ENCODE peak calls at places on chromosomes 3 and 15, in seven cellular contexts. One of them, this sample, is unnamed. For H3K4me1 and H3K36me3, the result is how much of the 10 kb centered on the place peaks cover.

GRCh38 chr3:16264174-16264707 is 502 bp downstream of the DPH3 start:
- DNase-seq in colonic mucosa: no peak
- DNase-seq in psoas muscle: no peak
- DNase-seq in neural progenitor cell: no peak
- DNase-seq in fibroblast of lung: peak
- DNase-seq in tibial artery: no peak
- DNase-seq in GM23338: no peak
- DNase-seq in this sample: no peak

GRCh38 chr3:12894629-12895028 is 53.3 kb upstream of the RPL32 start:
- DNase-seq in colonic mucosa: no peak
- DNase-seq in psoas muscle: peak
- DNase-seq in neural progenitor cell: no peak
- DNase-seq in fibroblast of lung: no peak
- DNase-seq in tibial artery: no peak
- DNase-seq in GM23338: no peak
- DNase-seq in this sample: no peak

GRCh38 chr3:151228291-151229125 is 25.5 kb upstream of the GPR171 start:
- DNase-seq in colonic mucosa: no peak
- DNase-seq in psoas muscle: no peak
- DNase-seq in neural progenitor cell: no peak
- DNase-seq in fibroblast of lung: peak
- DNase-seq in tibial artery: no peak
- DNase-seq in GM23338: no peak
- DNase-seq in this sample: peak

GRCh38 chr3:14509796-14510100 is 30.4 kb downstream of the GRIP2 start:
- DNase-seq in colonic mucosa: no peak
- DNase-seq in psoas muscle: no peak
- DNase-seq in neural progenitor cell: no peak
- DNase-seq in fibroblast of lung: no peak
- DNase-seq in tibial artery: no peak
- DNase-seq in GM23338: no peak
- DNase-seq in this sample: no peak

GRCh38 chr15:77020348-77021087 is 25.6 kb downstream of the PSTPIP1 start:
- DNase-seq in colonic mucosa: no peak
- DNase-seq in psoas muscle: peak
- DNase-seq in neural progenitor cell: no peak
- DNase-seq in fibroblast of lung: no peak
- DNase-seq in tibial artery: no peak
- DNase-seq in GM23338: no peak
- DNase-seq in this sample: no peak

GRCh38 chr3:114179575-114179974 is 723 bp upstream of the DRD3 start:
- DNase-seq in colonic mucosa: no peak
- DNase-seq in psoas muscle: no peak
- DNase-seq in neural progenitor cell: peak
- DNase-seq in fibroblast of lung: peak
- DNase-seq in tibial artery: no peak
- DNase-seq in GM23338: peak
- DNase-seq in this sample: no peak

GRCh38 chr3:160870327-160870726 is 114.3 kb downstream of the PPM1L start:
- DNase-seq in colonic mucosa: no peak
- DNase-seq in psoas muscle: no peak
- DNase-seq in neural progenitor cell: peak
- DNase-seq in fibroblast of lung: no peak
- DNase-seq in tibial artery: no peak
- DNase-seq in GM23338: peak
- DNase-seq in this sample: peak

GRCh38 chr3:58524326-58524888 is 12.6 kb downstream of the ACOX2 start:
- DNase-seq in colonic mucosa: no peak
- DNase-seq in psoas muscle: no peak
- DNase-seq in neural progenitor cell: no peak
- DNase-seq in fibroblast of lung: no peak
- DNase-seq in tibial artery: no peak
- DNase-seq in GM23338: no peak
- DNase-seq in this sample: no peak

GRCh38 chr3:104909188-104909587 is 457.5 kb upstream of the ALCAM start:
- DNase-seq in colonic mucosa: no peak
- DNase-seq in psoas muscle: no peak
- DNase-seq in neural progenitor cell: no peak
- DNase-seq in fibroblast of lung: peak
- DNase-seq in tibial artery: no peak
- DNase-seq in GM23338: no peak
- DNase-seq in this sample: no peak

GRCh38 chr3:129606522-129607390 is at the start of gene PLXND1:
- DNase-seq in colonic mucosa: peak
- DNase-seq in psoas muscle: peak
- DNase-seq in neural progenitor cell: peak
- DNase-seq in fibroblast of lung: peak
- DNase-seq in tibial artery: peak
- DNase-seq in GM23338: peak
- DNase-seq in this sample: peak

GRCh38 chr15:63277893-63278505 is 594 bp downstream of the APH1B start:
- DNase-seq in colonic mucosa: peak
- DNase-seq in psoas muscle: no peak
- DNase-seq in neural progenitor cell: peak
- DNase-seq in fibroblast of lung: no peak
- DNase-seq in tibial artery: no peak
- DNase-seq in GM23338: peak
- DNase-seq in this sample: no peak

GRCh38 chr3:165070682-165071081 is 7.6 kb downstream of the SI start:
- DNase-seq in colonic mucosa: no peak
- DNase-seq in psoas muscle: no peak
- DNase-seq in neural progenitor cell: peak
- DNase-seq in fibroblast of lung: no peak
- DNase-seq in tibial artery: no peak
- DNase-seq in GM23338: peak
- DNase-seq in this sample: no peak

GRCh38 chr3:127680146-127680661 is 7.5 kb downstream of the ABTB1 start:
- DNase-seq in colonic mucosa: no peak
- DNase-seq in psoas muscle: no peak
- DNase-seq in neural progenitor cell: no peak
- DNase-seq in fibroblast of lung: no peak
- DNase-seq in tibial artery: peak
- DNase-seq in GM23338: no peak
- DNase-seq in this sample: no peak

GRCh38 chr3:124882749-124883148 is 4.4 kb downstream of the ITGB5 start:
- DNase-seq in colonic mucosa: no peak
- DNase-seq in psoas muscle: no peak
- DNase-seq in neural progenitor cell: peak
- DNase-seq in fibroblast of lung: peak
- DNase-seq in tibial artery: no peak
- DNase-seq in GM23338: peak
- DNase-seq in this sample: no peak

GRCh38 chr3:124879395-124879723 is 7.8 kb downstream of the ITGB5 start:
- DNase-seq in colonic mucosa: no peak
- DNase-seq in psoas muscle: no peak
- DNase-seq in neural progenitor cell: no peak
- DNase-seq in fibroblast of lung: no peak
- DNase-seq in tibial artery: no peak
- DNase-seq in GM23338: no peak
- DNase-seq in this sample: no peak

GRCh38 chr3:124877617-124878016 is 9.5 kb downstream of the ITGB5 start:
- DNase-seq in colonic mucosa: no peak
- DNase-seq in psoas muscle: no peak
- DNase-seq in neural progenitor cell: no peak
- DNase-seq in fibroblast of lung: no peak
- DNase-seq in tibial artery: no peak
- DNase-seq in GM23338: no peak
- DNase-seq in this sample: no peak

GRCh38 chr3:124881976-124882697 is 5.0 kb downstream of the ITGB5 start:
- DNase-seq in colonic mucosa: no peak
- DNase-seq in psoas muscle: no peak
- DNase-seq in neural progenitor cell: no peak
- DNase-seq in fibroblast of lung: peak
- DNase-seq in tibial artery: no peak
- DNase-seq in GM23338: no peak
- DNase-seq in this sample: no peak

DNA sequence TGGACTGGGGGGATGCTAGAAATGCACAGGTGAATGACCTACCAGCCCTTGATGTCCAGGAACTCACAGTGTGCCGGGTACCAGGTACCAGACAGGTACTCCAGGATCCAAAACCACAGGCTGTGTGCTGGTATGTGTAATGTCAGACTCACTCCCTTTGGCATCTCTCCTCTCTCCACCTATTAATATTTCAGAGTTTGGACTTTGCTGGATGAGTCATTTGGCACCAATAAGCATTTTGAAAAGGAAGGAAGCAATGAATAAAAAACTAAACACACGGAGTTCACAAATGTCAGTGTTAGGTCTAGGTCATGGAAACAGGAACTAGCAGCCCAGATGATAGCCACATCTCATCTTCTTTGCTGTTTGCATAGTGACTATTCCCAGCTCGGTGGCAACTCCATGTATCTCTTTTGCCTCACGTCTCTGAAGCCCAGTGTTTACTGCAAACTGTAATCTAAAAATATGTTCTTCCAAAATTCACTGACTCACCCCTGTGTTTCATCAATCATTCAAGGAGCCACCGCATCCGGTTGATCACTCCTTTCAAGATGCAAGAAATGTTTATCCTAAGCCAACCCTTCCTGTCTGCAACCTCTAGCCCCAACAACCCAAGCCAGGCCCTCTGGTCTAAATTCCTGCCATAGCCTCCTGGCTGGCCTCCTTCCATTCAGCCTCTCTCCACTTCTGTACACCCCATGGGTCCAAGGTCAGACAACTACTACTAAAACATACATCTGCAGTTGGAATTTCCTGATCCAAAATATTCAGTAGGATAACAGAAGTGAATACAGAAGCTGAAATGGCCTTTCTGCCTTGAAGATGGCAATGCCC is 8.4 kb downstream of the ITGB5 start:
- DNase-seq in colonic mucosa: peak
- DNase-seq in psoas muscle: peak
- DNase-seq in neural progenitor cell: no peak
- DNase-seq in fibroblast of lung: peak
- DNase-seq in tibial artery: peak
- DNase-seq in GM23338: no peak
- DNase-seq in this sample: no peak
- H3K4me1 ChIP-seq in colonic mucosa: under half
- H3K4me1 ChIP-seq in psoas muscle: under half
- H3K4me1 ChIP-seq in neural progenitor cell: under half
- H3K4me1 ChIP-seq in fibroblast of lung: under half
- H3K4me1 ChIP-seq in tibial artery: half or more
- H3K4me1 ChIP-seq in GM23338: half or more
- H3K4me1 ChIP-seq in this sample: half or more

GRCh38 chr15:97976129-97976528 is 15.6 kb downstream of the ARRDC4 start:
- DNase-seq in colonic mucosa: no peak
- DNase-seq in psoas muscle: no peak
- DNase-seq in neural progenitor cell: no peak
- DNase-seq in fibroblast of lung: no peak
- DNase-seq in tibial artery: no peak
- DNase-seq in GM23338: no peak
- DNase-seq in this sample: no peak

GRCh38 chr15:97976766-97977503 is 16.4 kb downstream of the ARRDC4 start:
- DNase-seq in colonic mucosa: no peak
- DNase-seq in psoas muscle: no peak
- DNase-seq in neural progenitor cell: no peak
- DNase-seq in fibroblast of lung: no peak
- DNase-seq in tibial artery: no peak
- DNase-seq in GM23338: no peak
- DNase-seq in this sample: no peak

GRCh38 chr15:97968380-97968779 is 7.9 kb downstream of the ARRDC4 start:
- DNase-seq in colonic mucosa: no peak
- DNase-seq in psoas muscle: no peak
- DNase-seq in neural progenitor cell: no peak
- DNase-seq in fibroblast of lung: peak
- DNase-seq in tibial artery: no peak
- DNase-seq in GM23338: no peak
- DNase-seq in this sample: no peak

GRCh38 chr15:97966924-97967620 is 6.6 kb downstream of the ARRDC4 start:
- DNase-seq in colonic mucosa: no peak
- DNase-seq in psoas muscle: no peak
- DNase-seq in neural progenitor cell: no peak
- DNase-seq in fibroblast of lung: no peak
- DNase-seq in tibial artery: no peak
- DNase-seq in GM23338: no peak
- DNase-seq in this sample: no peak

DNA sequence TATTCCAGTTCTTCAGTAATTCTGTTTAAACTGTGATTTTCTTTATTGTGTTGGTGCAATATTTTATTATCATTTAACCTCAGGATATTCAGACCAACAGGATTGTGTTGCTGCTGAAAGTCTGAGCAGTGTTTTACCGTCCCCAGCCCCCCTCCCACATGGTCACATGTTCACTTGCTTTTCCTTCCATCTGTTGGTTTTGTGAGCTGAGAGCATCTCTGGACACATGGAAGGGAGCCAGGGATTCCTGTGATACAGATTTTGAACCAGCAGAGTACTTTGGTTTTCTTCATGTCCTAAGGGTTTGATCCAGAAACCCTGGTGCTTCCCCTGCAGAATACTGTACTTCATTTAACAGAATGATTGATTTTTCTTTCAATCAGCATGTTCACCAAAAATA is 11.9 kb downstream of the ARRDC4 start:
- DNase-seq in colonic mucosa: no peak
- DNase-seq in psoas muscle: no peak
- DNase-seq in neural progenitor cell: no peak
- DNase-seq in fibroblast of lung: no peak
- DNase-seq in tibial artery: no peak
- DNase-seq in GM23338: no peak
- DNase-seq in this sample: no peak
- H3K36me3 ChIP-seq in colonic mucosa: under half
- H3K36me3 ChIP-seq in psoas muscle: half or more
- H3K36me3 ChIP-seq in neural progenitor cell: under half
- H3K36me3 ChIP-seq in fibroblast of lung: under half
- H3K36me3 ChIP-seq in tibial artery: under half
- H3K36me3 ChIP-seq in GM23338: under half
- H3K36me3 ChIP-seq in this sample: under half

GRCh38 chr3:48599077-48599501 is 4.0 kb upstream of the COL7A1 start:
- DNase-seq in colonic mucosa: no peak
- DNase-seq in psoas muscle: no peak
- DNase-seq in neural progenitor cell: no peak
- DNase-seq in fibroblast of lung: no peak
- DNase-seq in tibial artery: no peak
- DNase-seq in GM23338: no peak
- DNase-seq in this sample: peak
- H3K4me1 ChIP-seq in colonic mucosa: under half
- H3K4me1 ChIP-seq in psoas muscle: half or more
- H3K4me1 ChIP-seq in neural progenitor cell: under half
- H3K4me1 ChIP-seq in fibroblast of lung: under half
- H3K4me1 ChIP-seq in tibial artery: half or more
- H3K4me1 ChIP-seq in GM23338: under half
- H3K4me1 ChIP-seq in this sample: half or more

DNA sequence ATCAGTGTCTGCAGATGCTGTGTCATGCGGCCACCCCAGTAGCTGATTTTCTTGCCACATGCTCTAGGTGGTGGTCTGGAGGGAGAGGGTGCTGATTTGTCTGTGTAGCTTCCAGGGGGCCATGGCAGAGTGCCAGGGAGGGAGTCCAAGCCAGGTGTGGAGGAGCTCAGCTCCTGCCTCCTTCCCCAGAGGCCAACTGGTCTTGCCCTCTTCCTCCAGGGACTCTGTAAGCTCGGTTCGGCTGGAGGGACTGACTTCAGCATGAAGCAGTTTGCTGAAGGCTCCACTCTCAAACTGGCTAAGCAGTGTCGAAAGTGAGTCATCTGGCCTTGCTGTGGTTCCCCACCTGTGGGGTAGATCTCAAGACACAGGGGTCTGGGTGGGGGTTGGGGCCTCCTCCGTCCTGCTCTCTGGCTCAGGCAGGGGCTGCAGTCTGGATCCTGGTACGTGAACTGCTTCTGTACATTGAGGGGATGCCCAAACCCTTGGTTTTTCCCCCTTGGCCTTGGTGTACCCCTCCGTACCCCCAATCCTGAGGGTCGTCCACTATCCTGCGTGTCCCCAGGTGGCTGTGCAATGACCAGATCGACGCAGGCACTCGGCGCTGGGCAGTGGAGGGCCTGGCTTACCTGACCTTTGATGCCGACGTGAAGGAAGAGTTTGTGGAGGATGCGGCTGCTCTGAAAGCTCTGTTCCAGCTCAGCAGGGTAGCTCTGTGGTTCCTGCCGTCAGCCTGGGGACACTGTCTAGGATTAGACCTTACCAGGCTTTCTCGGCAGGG is 6.9 kb upstream of the RCCD1 start:
- DNase-seq in colonic mucosa: no peak
- DNase-seq in psoas muscle: no peak
- DNase-seq in neural progenitor cell: no peak
- DNase-seq in fibroblast of lung: no peak
- DNase-seq in tibial artery: no peak
- DNase-seq in GM23338: no peak
- DNase-seq in this sample: no peak
- H3K36me3 ChIP-seq in colonic mucosa: under half
- H3K36me3 ChIP-seq in psoas muscle: half or more
- H3K36me3 ChIP-seq in neural progenitor cell: under half
- H3K36me3 ChIP-seq in fibroblast of lung: under half
- H3K36me3 ChIP-seq in tibial artery: half or more
- H3K36me3 ChIP-seq in GM23338: under half
- H3K36me3 ChIP-seq in this sample: under half